ENCODE peak calls at places on chromosomes 6 and 20, in nine cellular contexts. One of them, this sample, is unnamed.

GRCh38 chr6:153312633-153313032 is 181.6 kb upstream of the RGS17 start:
- DNase-seq in cardiac fibroblast: peak
- DNase-seq in fibroblast of lung: peak
- DNase-seq in fibroblast of villous mesenchyme: peak
- DNase-seq in OCI-LY7: peak
- DNase-seq in endothelial cell of umbilical vein: peak
- DNase-seq in upper lobe of right lung: peak
- DNase-seq in lower lobe of right lung: peak
- DNase-seq in heart right ventricle: peak
- DNase-seq in this sample: peak

GRCh38 chr20:9112541-9113515 is 43.9 kb downstream of the PLCB4 start:
- DNase-seq in cardiac fibroblast: peak
- DNase-seq in fibroblast of lung: peak
- DNase-seq in fibroblast of villous mesenchyme: peak
- DNase-seq in OCI-LY7: no peak
- DNase-seq in endothelial cell of umbilical vein: peak
- DNase-seq in upper lobe of right lung: no peak
- DNase-seq in lower lobe of right lung: no peak
- DNase-seq in heart right ventricle: no peak
- DNase-seq in this sample: no peak

GRCh38 chr20:63771046-63771707 is 31.6 kb downstream of the SLC2A4RG start:
- DNase-seq in cardiac fibroblast: no peak
- DNase-seq in fibroblast of lung: no peak
- DNase-seq in fibroblast of villous mesenchyme: no peak
- DNase-seq in OCI-LY7: no peak
- DNase-seq in endothelial cell of umbilical vein: no peak
- DNase-seq in upper lobe of right lung: no peak
- DNase-seq in lower lobe of right lung: no peak
- DNase-seq in heart right ventricle: no peak
- DNase-seq in this sample: no peak

GRCh38 chr20:60138263-60139127 is 180.3 kb downstream of the CDH26 start:
- DNase-seq in cardiac fibroblast: peak
- DNase-seq in fibroblast of lung: peak
- DNase-seq in fibroblast of villous mesenchyme: peak
- DNase-seq in OCI-LY7: peak
- DNase-seq in endothelial cell of umbilical vein: no peak
- DNase-seq in upper lobe of right lung: peak
- DNase-seq in lower lobe of right lung: peak
- DNase-seq in heart right ventricle: peak
- DNase-seq in this sample: peak

GRCh38 chr6:105620878-105621277 is 218.0 kb upstream of the PREP start:
- DNase-seq in cardiac fibroblast: peak
- DNase-seq in fibroblast of lung: no peak
- DNase-seq in fibroblast of villous mesenchyme: no peak
- DNase-seq in OCI-LY7: no peak
- DNase-seq in endothelial cell of umbilical vein: no peak
- DNase-seq in upper lobe of right lung: no peak
- DNase-seq in lower lobe of right lung: no peak
- DNase-seq in heart right ventricle: no peak
- DNase-seq in this sample: no peak

GRCh38 chr6:132003516-132004178 is 52.5 kb upstream of the CCN2 start:
- DNase-seq in cardiac fibroblast: no peak
- DNase-seq in fibroblast of lung: no peak
- DNase-seq in fibroblast of villous mesenchyme: no peak
- DNase-seq in OCI-LY7: no peak
- DNase-seq in endothelial cell of umbilical vein: no peak
- DNase-seq in upper lobe of right lung: no peak
- DNase-seq in lower lobe of right lung: no peak
- DNase-seq in heart right ventricle: no peak
- DNase-seq in this sample: no peak

GRCh38 chr6:139583420-139583819 is 209.0 kb upstream of the CITED2 start:
- DNase-seq in cardiac fibroblast: peak
- DNase-seq in fibroblast of lung: peak
- DNase-seq in fibroblast of villous mesenchyme: no peak
- DNase-seq in OCI-LY7: no peak
- DNase-seq in endothelial cell of umbilical vein: no peak
- DNase-seq in upper lobe of right lung: no peak
- DNase-seq in lower lobe of right lung: no peak
- DNase-seq in heart right ventricle: no peak
- DNase-seq in this sample: no peak

GRCh38 chr6:143346004-143346403 is 104.5 kb downstream of the ADAT2 start:
- DNase-seq in cardiac fibroblast: peak
- DNase-seq in fibroblast of lung: no peak
- DNase-seq in fibroblast of villous mesenchyme: no peak
- DNase-seq in OCI-LY7: no peak
- DNase-seq in endothelial cell of umbilical vein: no peak
- DNase-seq in upper lobe of right lung: no peak
- DNase-seq in lower lobe of right lung: no peak
- DNase-seq in heart right ventricle: no peak
- DNase-seq in this sample: no peak

GRCh38 chr6:40356242-40356910 is 230.8 kb downstream of the LRFN2 start:
- DNase-seq in cardiac fibroblast: no peak
- DNase-seq in fibroblast of lung: peak
- DNase-seq in fibroblast of villous mesenchyme: no peak
- DNase-seq in OCI-LY7: no peak
- DNase-seq in endothelial cell of umbilical vein: no peak
- DNase-seq in upper lobe of right lung: no peak
- DNase-seq in lower lobe of right lung: no peak
- DNase-seq in heart right ventricle: no peak
- DNase-seq in this sample: no peak

GRCh38 chr6:138004423-138005287 is 102.6 kb downstream of the PERP start:
- DNase-seq in cardiac fibroblast: peak
- DNase-seq in fibroblast of lung: peak
- DNase-seq in fibroblast of villous mesenchyme: peak
- DNase-seq in OCI-LY7: peak
- DNase-seq in endothelial cell of umbilical vein: peak
- DNase-seq in upper lobe of right lung: no peak
- DNase-seq in lower lobe of right lung: no peak
- DNase-seq in heart right ventricle: no peak
- DNase-seq in this sample: peak

GRCh38 chr6:20900396-20901160 is 366.3 kb downstream of the CDKAL1 start:
- DNase-seq in cardiac fibroblast: no peak
- DNase-seq in fibroblast of lung: no peak
- DNase-seq in fibroblast of villous mesenchyme: no peak
- DNase-seq in OCI-LY7: no peak
- DNase-seq in endothelial cell of umbilical vein: no peak
- DNase-seq in upper lobe of right lung: no peak
- DNase-seq in lower lobe of right lung: no peak
- DNase-seq in heart right ventricle: no peak
- DNase-seq in this sample: no peak

GRCh38 chr20:21508230-21509078 is 5.4 kb downstream of the NKX2-2 start:
- DNase-seq in cardiac fibroblast: no peak
- DNase-seq in fibroblast of lung: no peak
- DNase-seq in fibroblast of villous mesenchyme: no peak
- DNase-seq in OCI-LY7: no peak
- DNase-seq in endothelial cell of umbilical vein: no peak
- DNase-seq in upper lobe of right lung: no peak
- DNase-seq in lower lobe of right lung: no peak
- DNase-seq in heart right ventricle: no peak
- DNase-seq in this sample: no peak

GRCh38 chr6:121522771-121523386 is 87.4 kb downstream of the GJA1 start:
- DNase-seq in cardiac fibroblast: peak
- DNase-seq in fibroblast of lung: peak
- DNase-seq in fibroblast of villous mesenchyme: peak
- DNase-seq in OCI-LY7: no peak
- DNase-seq in endothelial cell of umbilical vein: no peak
- DNase-seq in upper lobe of right lung: no peak
- DNase-seq in lower lobe of right lung: no peak
- DNase-seq in heart right ventricle: no peak
- DNase-seq in this sample: no peak

GRCh38 chr6:89993411-89993810 is 99.1 kb downstream of the GJA10 start:
- DNase-seq in cardiac fibroblast: no peak
- DNase-seq in fibroblast of lung: no peak
- DNase-seq in fibroblast of villous mesenchyme: no peak
- DNase-seq in OCI-LY7: no peak
- DNase-seq in endothelial cell of umbilical vein: no peak
- DNase-seq in upper lobe of right lung: no peak
- DNase-seq in lower lobe of right lung: no peak
- DNase-seq in heart right ventricle: no peak
- DNase-seq in this sample: no peak

GRCh38 chr6:107105511-107106116 is 9.7 kb downstream of the BEND3 start:
- DNase-seq in cardiac fibroblast: no peak
- DNase-seq in fibroblast of lung: no peak
- DNase-seq in fibroblast of villous mesenchyme: no peak
- DNase-seq in OCI-LY7: no peak
- DNase-seq in endothelial cell of umbilical vein: peak
- DNase-seq in upper lobe of right lung: no peak
- DNase-seq in lower lobe of right lung: no peak
- DNase-seq in heart right ventricle: no peak
- DNase-seq in this sample: no peak

GRCh38 chr20:47493175-47493953 is 8.3 kb upstream of the NCOA3 start:
- DNase-seq in cardiac fibroblast: peak
- DNase-seq in fibroblast of lung: peak
- DNase-seq in fibroblast of villous mesenchyme: peak
- DNase-seq in OCI-LY7: peak
- DNase-seq in endothelial cell of umbilical vein: peak
- DNase-seq in upper lobe of right lung: peak
- DNase-seq in lower lobe of right lung: peak
- DNase-seq in heart right ventricle: peak
- DNase-seq in this sample: no peak

GRCh38 chr6:8507286-8507685 is 71.9 kb upstream of the SLC35B3 start:
- DNase-seq in cardiac fibroblast: no peak
- DNase-seq in fibroblast of lung: no peak
- DNase-seq in fibroblast of villous mesenchyme: no peak
- DNase-seq in OCI-LY7: no peak
- DNase-seq in endothelial cell of umbilical vein: no peak
- DNase-seq in upper lobe of right lung: no peak
- DNase-seq in lower lobe of right lung: no peak
- DNase-seq in heart right ventricle: no peak
- DNase-seq in this sample: no peak

GRCh38 chr6:95230071-95230740 is 347.1 kb upstream of the MANEA start:
- DNase-seq in cardiac fibroblast: peak
- DNase-seq in fibroblast of lung: no peak
- DNase-seq in fibroblast of villous mesenchyme: peak
- DNase-seq in OCI-LY7: no peak
- DNase-seq in endothelial cell of umbilical vein: no peak
- DNase-seq in upper lobe of right lung: no peak
- DNase-seq in lower lobe of right lung: no peak
- DNase-seq in heart right ventricle: no peak
- DNase-seq in this sample: no peak

GRCh38 chr6:136762022-136762975 is 30.0 kb downstream of the MAP3K5 start:
- DNase-seq in cardiac fibroblast: no peak
- DNase-seq in fibroblast of lung: no peak
- DNase-seq in fibroblast of villous mesenchyme: no peak
- DNase-seq in OCI-LY7: peak
- DNase-seq in endothelial cell of umbilical vein: no peak
- DNase-seq in upper lobe of right lung: no peak
- DNase-seq in lower lobe of right lung: no peak
- DNase-seq in heart right ventricle: no peak
- DNase-seq in this sample: peak
- H3K4me3 ChIP-seq in cardiac fibroblast: no peak
- H3K4me3 ChIP-seq in fibroblast of lung: peak
- H3K4me3 ChIP-seq in fibroblast of villous mesenchyme: no peak
- H3K4me3 ChIP-seq in OCI-LY7: peak
- H3K4me3 ChIP-seq in endothelial cell of umbilical vein: no peak
- H3K4me3 ChIP-seq in upper lobe of right lung: peak
- H3K4me3 ChIP-seq in lower lobe of right lung: peak
- H3K4me3 ChIP-seq in heart right ventricle: peak
- H3K4me3 ChIP-seq in this sample: no peak

GRCh38 chr6:98927534-98927933 is 20.2 kb downstream of the FBXL4 start:
- DNase-seq in cardiac fibroblast: no peak
- DNase-seq in fibroblast of lung: no peak
- DNase-seq in fibroblast of villous mesenchyme: no peak
- DNase-seq in OCI-LY7: no peak
- DNase-seq in endothelial cell of umbilical vein: peak
- DNase-seq in upper lobe of right lung: no peak
- DNase-seq in lower lobe of right lung: no peak
- DNase-seq in heart right ventricle: no peak
- DNase-seq in this sample: no peak
- H3K4me3 ChIP-seq in cardiac fibroblast: no peak
- H3K4me3 ChIP-seq in fibroblast of lung: no peak
- H3K4me3 ChIP-seq in fibroblast of villous mesenchyme: no peak
- H3K4me3 ChIP-seq in OCI-LY7: no peak
- H3K4me3 ChIP-seq in endothelial cell of umbilical vein: no peak
- H3K4me3 ChIP-seq in upper lobe of right lung: no peak
- H3K4me3 ChIP-seq in lower lobe of right lung: no peak
- H3K4me3 ChIP-seq in heart right ventricle: no peak
- H3K4me3 ChIP-seq in this sample: no peak

DNA sequence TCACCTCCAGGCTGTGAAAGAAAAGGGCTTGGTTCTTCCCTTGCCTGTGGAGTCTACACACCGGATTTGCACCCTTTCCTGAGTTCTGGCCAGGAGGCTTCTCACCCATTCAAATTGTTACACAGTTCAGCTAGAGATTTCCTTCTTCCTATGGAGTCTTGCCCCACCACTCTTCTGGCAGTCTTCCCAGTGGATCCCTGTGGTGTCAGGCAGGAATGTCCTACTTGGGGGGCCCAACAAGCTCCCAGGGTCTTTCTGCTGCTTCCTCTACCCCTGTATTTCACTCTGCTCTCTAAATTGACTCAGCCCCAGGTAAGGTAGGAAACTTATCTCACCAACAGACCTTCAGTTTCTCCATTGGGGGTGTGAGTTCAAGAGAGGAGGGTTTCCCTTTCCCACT is 14.0 kb upstream of the CST9L start:
- DNase-seq in cardiac fibroblast: no peak
- DNase-seq in fibroblast of lung: no peak
- DNase-seq in fibroblast of villous mesenchyme: no peak
- DNase-seq in OCI-LY7: no peak
- DNase-seq in endothelial cell of umbilical vein: no peak
- DNase-seq in upper lobe of right lung: no peak
- DNase-seq in lower lobe of right lung: no peak
- DNase-seq in heart right ventricle: no peak
- DNase-seq in this sample: no peak
- H3K4me3 ChIP-seq in cardiac fibroblast: no peak
- H3K4me3 ChIP-seq in fibroblast of lung: no peak
- H3K4me3 ChIP-seq in fibroblast of villous mesenchyme: no peak
- H3K4me3 ChIP-seq in OCI-LY7: no peak
- H3K4me3 ChIP-seq in endothelial cell of umbilical vein: no peak
- H3K4me3 ChIP-seq in upper lobe of right lung: no peak
- H3K4me3 ChIP-seq in lower lobe of right lung: no peak
- H3K4me3 ChIP-seq in heart right ventricle: no peak
- H3K4me3 ChIP-seq in this sample: no peak

GRCh38 chr20:61385731-61386130 is 133.7 kb downstream of the CDH4 start:
- DNase-seq in cardiac fibroblast: no peak
- DNase-seq in fibroblast of lung: no peak
- DNase-seq in fibroblast of villous mesenchyme: no peak
- DNase-seq in OCI-LY7: no peak
- DNase-seq in endothelial cell of umbilical vein: no peak
- DNase-seq in upper lobe of right lung: no peak
- DNase-seq in lower lobe of right lung: no peak
- DNase-seq in heart right ventricle: no peak
- DNase-seq in this sample: no peak

GRCh38 chr20:61385316-61385715 is 133.3 kb downstream of the CDH4 start:
- DNase-seq in cardiac fibroblast: no peak
- DNase-seq in fibroblast of lung: no peak
- DNase-seq in fibroblast of villous mesenchyme: no peak
- DNase-seq in OCI-LY7: no peak
- DNase-seq in endothelial cell of umbilical vein: no peak
- DNase-seq in upper lobe of right lung: no peak
- DNase-seq in lower lobe of right lung: no peak
- DNase-seq in heart right ventricle: no peak
- DNase-seq in this sample: no peak

GRCh38 chr20:61387961-61388360 is 135.9 kb downstream of the CDH4 start:
- DNase-seq in cardiac fibroblast: no peak
- DNase-seq in fibroblast of lung: no peak
- DNase-seq in fibroblast of villous mesenchyme: no peak
- DNase-seq in OCI-LY7: no peak
- DNase-seq in endothelial cell of umbilical vein: no peak
- DNase-seq in upper lobe of right lung: no peak
- DNase-seq in lower lobe of right lung: no peak
- DNase-seq in heart right ventricle: no peak
- DNase-seq in this sample: peak

GRCh38 chr20:61389077-61389476 is 137.0 kb downstream of the CDH4 start:
- DNase-seq in cardiac fibroblast: no peak
- DNase-seq in fibroblast of lung: no peak
- DNase-seq in fibroblast of villous mesenchyme: no peak
- DNase-seq in OCI-LY7: no peak
- DNase-seq in endothelial cell of umbilical vein: no peak
- DNase-seq in upper lobe of right lung: no peak
- DNase-seq in lower lobe of right lung: no peak
- DNase-seq in heart right ventricle: no peak
- DNase-seq in this sample: no peak

GRCh38 chr20:61387204-61387958 is 135.3 kb downstream of the CDH4 start:
- DNase-seq in cardiac fibroblast: peak
- DNase-seq in fibroblast of lung: peak
- DNase-seq in fibroblast of villous mesenchyme: peak
- DNase-seq in OCI-LY7: no peak
- DNase-seq in endothelial cell of umbilical vein: no peak
- DNase-seq in upper lobe of right lung: no peak
- DNase-seq in lower lobe of right lung: no peak
- DNase-seq in heart right ventricle: peak
- DNase-seq in this sample: peak
- H3K4me3 ChIP-seq in cardiac fibroblast: no peak
- H3K4me3 ChIP-seq in fibroblast of lung: no peak
- H3K4me3 ChIP-seq in fibroblast of villous mesenchyme: no peak
- H3K4me3 ChIP-seq in OCI-LY7: no peak
- H3K4me3 ChIP-seq in endothelial cell of umbilical vein: no peak
- H3K4me3 ChIP-seq in upper lobe of right lung: no peak
- H3K4me3 ChIP-seq in lower lobe of right lung: no peak
- H3K4me3 ChIP-seq in heart right ventricle: no peak
- H3K4me3 ChIP-seq in this sample: peak